ENCODE peak calls at places on chromosome 11, in four cellular contexts. I, N, L and A are unnamed samples.

GRCh38 chr11:130631119-130631518 is 182.7 kb downstream of the ADAMTS15 start:
- DNase-seq in N (no peak), L (no peak), I (peak; percentile 96), A (peak; percentile 93)

GRCh38 chr11:91700854-91701253 is 523.8 kb upstream of the FAT3 start:
- DNase-seq in N (no peak), L (no peak), I (no peak), A (no peak)

GRCh38 chr11:18617688-18618340 is 16.3 kb downstream of the SPTY2D1 start:
- DNase-seq in N (peak; percentile 14), L (no peak), I (peak; percentile 62), A (peak; percentile 45)

GRCh38 chr11:12581923-12582322 is 92.3 kb upstream of the TEAD1 start:
- DNase-seq in I (peak; percentile 62), N (no peak), L (no peak), A (peak; percentile 84)

GRCh38 chr11:19508166-19508565 is 204.5 kb upstream of the NAV2 start:
- DNase-seq in N (no peak), I (peak; percentile 79), L (peak; percentile 5), A (no peak)

GRCh38 chr11:2133481-2134021 is 5.6 kb downstream of the IGF2 start:
- DNase-seq in I (no peak), N (no peak), L (no peak), A (no peak)

GRCh38 chr11:4134844-4135243 is 40.2 kb downstream of the RRM1 start:
- DNase-seq in N (no peak), I (peak; percentile 61), L (no peak), A (peak; percentile 29)

GRCh38 chr11:117259417-117259816 is 26.9 kb downstream of the RNF214 start:
- DNase-seq in N (no peak), L (no peak), I (peak; percentile 71), A (peak; percentile 12)

GRCh38 chr11:78253797-78254196 is 65.1 kb downstream of the USP35 start:
- DNase-seq in I (no peak), N (no peak), L (no peak), A (peak; percentile 50)

GRCh38 chr11:76701701-76702100 is 31.2 kb upstream of the LRRC32 start:
- DNase-seq in N (no peak), I (peak; percentile 37), L (no peak), A (peak; percentile 34)

GRCh38 chr11:12692238-12693074 is 18.2 kb downstream of the TEAD1 start:
- DNase-seq in N (no peak), L (peak; percentile 56), I (peak; percentile 93), A (peak; percentile 90)

GRCh38 chr11:45144126-45145082 is 2.0 kb upstream of the PRDM11 start:
- DNase-seq in N (no peak), I (no peak), L (no peak), A (no peak)

GRCh38 chr11:87298155-87298554 is 260.4 kb downstream of the TMEM135 start:
- DNase-seq in I (no peak), N (no peak), L (no peak), A (no peak)

GRCh38 chr11:115761348-115761747 is 257.1 kb upstream of the CADM1 start:
- DNase-seq in I (no peak), N (no peak), L (no peak), A (no peak)

GRCh38 chr11:46555269-46556054 is 38.4 kb downstream of the AMBRA1 start:
- DNase-seq in L (no peak), N (no peak), I (peak; percentile 95), A (peak; percentile 69)

GRCh38 chr11:116371146-116371545 is 401.6 kb downstream of the BUD13 start:
- DNase-seq in L (no peak), N (no peak), I (no peak), A (no peak)

GRCh38 chr11:12077535-12078280 is 32.7 kb upstream of the MICAL2 start:
- DNase-seq in I (peak; percentile 71), N (no peak), L (no peak), A (no peak)

GRCh38 chr11:123429336-123429735 is 733 bp upstream of the GRAMD1B start:
- DNase-seq in N (no peak), L (no peak), I (peak; percentile 55), A (peak; percentile 66)

GRCh38 chr11:13831707-13832106 is 130.8 kb upstream of the SPON1 start:
- DNase-seq in L (no peak), I (peak; percentile 76), N (no peak), A (no peak)